ENCODE peak calls at places on chromosomes 5 and 9, in six cellular contexts. C is kidney, I is cardiac muscle cell, N is Calu3, S is HFFc6, R is AG10803. V is an unnamed sample.

GRCh38 chr5:88489433-88489832 is 220.8 kb upstream of the TMEM161B start:
- DNase-seq in R (no peak), I (no peak), S (no peak), C (no peak), N (no peak), V (no peak)

GRCh38 chr9:134230092-134230941 is 66.0 kb upstream of the RNU6ATAC start:
- DNase-seq in C (peak), R (no peak), I (no peak), N (no peak), S (no peak), V (no peak)

GRCh38 chr5:33713087-33713486 is 178.7 kb downstream of the ADAMTS12 start:
- DNase-seq in I (no peak), R (no peak), S (no peak), N (no peak), C (no peak), V (no peak)

GRCh38 chr5:173032730-173033129 is 23.4 kb upstream of the CREBRF start:
- DNase-seq in S (no peak), I (no peak), C (no peak), R (no peak), N (no peak), V (no peak)

GRCh38 chr5:119082691-119083090 is 11.8 kb downstream of the DMXL1 start:
- DNase-seq in S (no peak), N (no peak), C (no peak), R (no peak), I (no peak), V (no peak)

GRCh38 chr5:50854082-50854481 is 187.6 kb downstream of the PARP8 start:
- DNase-seq in C (no peak), S (no peak), N (no peak), R (no peak), I (no peak), V (no peak)

GRCh38 chr5:150497989-150498317 is 10.0 kb upstream of the NDST1 start:
- DNase-seq in I (no peak), C (no peak), S (no peak), R (no peak), N (no peak), V (no peak)

GRCh38 chr5:53874409-53874808 is 314.0 kb downstream of the NDUFS4 start:
- DNase-seq in S (no peak), R (peak), N (peak), I (no peak), C (no peak), V (no peak)

GRCh38 chr5:157130933-157131332 is 11.7 kb downstream of the MED7 start:
- DNase-seq in R (no peak), S (no peak), C (no peak), I (peak), N (peak), V (no peak)

GRCh38 chr5:115602585-115603125 is 376 bp upstream of the TICAM2 start:
- DNase-seq in I (no peak), C (no peak), N (no peak), S (no peak), R (no peak), V (no peak)

GRCh38 chr5:154368041-154368800 is 77.6 kb upstream of the SAP30L start:
- DNase-seq in C (no peak), I (peak), S (peak), R (peak), N (peak), V (peak)

GRCh38 chr9:95874303-95874988 is 1.0 kb upstream of the ERCC6L2 start:
- DNase-seq in S (peak), R (peak), C (no peak), I (no peak), N (no peak), V (no peak)

GRCh38 chr9:15155826-15156225 is 151.2 kb downstream of the TTC39B start:
- DNase-seq in I (no peak), N (no peak), R (peak), S (no peak), C (no peak), V (no peak)

GRCh38 chr5:156879665-156880285 is 29.7 kb downstream of the PPP1R2B start:
- DNase-seq in I (no peak), C (no peak), R (no peak), N (no peak), S (no peak), V (no peak)

GRCh38 chr5:150605546-150605945 is 34.9 kb upstream of the SYNPO start:
- DNase-seq in C (peak), I (no peak), S (no peak), N (no peak), R (no peak), V (no peak)

GRCh38 chr5:81522571-81522970 is 128.6 kb upstream of the ACOT12 start:
- DNase-seq in C (no peak), R (no peak), S (no peak), N (no peak), I (peak), V (no peak)

GRCh38 chr5:141496038-141496437 is 7.2 kb downstream of the PCDHGC5 start:
- DNase-seq in N (no peak), I (no peak), S (no peak), C (no peak), R (no peak), V (no peak)

GRCh38 chr9:27675354-27675753 is 102.1 kb upstream of the C9orf72 start:
- DNase-seq in S (no peak), N (no peak), I (no peak), C (no peak), R (no peak), V (no peak)

GRCh38 chr9:27673626-27674025 is 100.3 kb upstream of the C9orf72 start:
- DNase-seq in N (no peak), S (no peak), I (no peak), R (no peak), C (no peak), V (no peak)

GRCh38 chr9:27671591-27671990 is 98.3 kb upstream of the C9orf72 start:
- DNase-seq in I (no peak), N (no peak), S (no peak), R (no peak), C (no peak), V (no peak)

GRCh38 chr9:27676827-27677226 is 103.5 kb upstream of the C9orf72 start:
- DNase-seq in S (no peak), C (no peak), N (no peak), R (no peak), I (no peak), V (no peak)

DNA sequence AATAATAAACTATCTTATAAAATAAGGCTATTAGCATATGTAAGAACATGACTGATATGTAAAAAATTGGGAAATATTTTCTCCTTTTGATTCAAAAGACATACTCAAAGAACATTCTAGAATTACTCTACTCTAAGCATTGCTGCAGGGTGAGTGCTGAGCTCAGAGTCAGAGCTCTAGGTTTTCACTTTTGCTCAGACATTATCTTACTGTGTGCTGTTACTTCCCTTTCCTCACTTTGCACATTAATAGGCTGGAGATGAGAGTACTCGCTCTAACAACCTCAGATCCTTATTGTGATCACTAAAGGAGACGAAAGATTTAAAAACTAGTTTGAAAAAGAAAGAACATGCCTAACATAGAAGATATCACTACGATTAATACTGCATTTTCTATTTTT is 99.4 kb upstream of the C9orf72 start:
- DNase-seq in C (no peak), R (no peak), I (no peak), N (no peak), S (no peak), V (no peak)
- TF ChIP-seq CTCF in C (no peak), R (no peak), I (no peak), N (no peak), S (no peak), V (no peak)

DNA sequence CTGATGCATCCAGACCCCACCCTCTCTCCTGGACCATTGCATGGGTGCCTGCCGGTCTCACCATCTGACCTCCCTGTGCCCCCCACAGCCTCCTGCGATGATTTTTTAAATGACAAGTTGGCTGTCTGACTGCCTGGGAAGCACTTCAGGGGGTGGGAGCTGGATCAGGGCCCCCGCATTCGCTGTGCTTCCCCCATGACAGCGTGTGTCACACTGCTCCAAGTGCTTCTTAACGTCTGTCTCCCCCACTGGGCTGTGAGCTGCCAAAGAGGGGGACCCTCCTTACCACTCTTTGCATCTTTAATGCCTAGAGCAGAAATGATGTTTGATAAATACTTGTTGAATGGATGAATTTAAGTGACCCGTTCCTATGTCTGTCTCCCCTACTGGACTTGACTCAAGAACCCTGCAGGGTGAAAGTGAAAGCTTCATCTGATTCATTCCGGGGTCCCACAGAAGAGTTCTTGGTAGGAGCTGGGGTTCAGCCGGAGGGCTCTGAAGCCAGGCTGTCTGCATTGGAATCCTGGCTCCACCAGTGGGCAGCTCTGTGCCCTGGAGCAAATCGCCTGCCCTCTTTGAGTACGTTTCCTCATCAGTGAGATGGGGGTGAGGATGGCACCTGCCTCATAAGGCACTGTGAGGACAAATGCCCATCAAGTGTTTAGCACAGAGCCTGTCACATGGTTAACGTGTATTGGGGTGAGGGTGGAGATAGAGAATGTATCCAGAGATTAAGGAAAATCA is 7.6 kb upstream of the EGR1 start:
- DNase-seq in C (no peak), N (no peak), S (no peak), R (no peak), I (no peak), V (no peak)
- TF ChIP-seq CTCF in C (no peak), N (no peak), S (no peak), R (no peak), I (peak), V (no peak)

GRCh38 chr5:116756531-116756930 is 181.9 kb upstream of the SEMA6A start:
- DNase-seq in R (no peak), N (no peak), S (no peak), C (no peak), I (no peak), V (no peak)
- TF ChIP-seq CTCF in R (no peak), N (no peak), S (no peak), C (no peak), I (peak), V (no peak)

DNA sequence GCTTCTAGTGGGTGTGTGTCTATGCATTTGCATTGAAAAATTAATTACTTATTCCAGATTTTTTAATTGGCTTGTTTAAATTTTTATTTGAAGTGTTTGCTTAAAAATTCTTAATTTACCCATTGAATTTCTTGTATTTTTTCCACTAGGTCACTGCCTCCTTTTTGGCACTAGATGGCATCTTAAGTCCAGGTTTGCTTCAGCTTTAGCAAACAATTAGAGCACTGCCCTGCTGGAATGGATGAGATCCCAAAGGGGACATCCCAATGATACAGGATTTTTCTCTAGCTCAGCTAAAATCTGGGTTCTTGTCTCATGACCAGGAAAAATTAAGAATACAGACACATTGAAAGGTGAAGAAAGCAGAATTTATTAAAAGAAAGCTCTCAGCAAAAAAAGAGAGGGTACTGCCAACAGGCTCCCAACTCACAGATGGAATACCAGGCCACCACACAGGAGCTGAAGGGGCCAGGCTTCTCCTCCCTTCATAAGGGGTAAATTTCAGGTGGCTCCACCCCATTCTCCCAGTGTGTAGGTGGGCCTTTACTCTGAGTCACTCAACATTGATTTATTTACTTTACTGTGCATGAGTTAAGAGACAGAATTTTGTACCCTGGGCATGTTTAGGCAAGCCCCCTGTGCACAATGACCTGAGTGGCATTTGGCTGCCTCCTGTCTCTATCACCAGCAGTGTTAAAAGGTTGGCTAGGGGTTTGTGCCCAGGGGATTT is 532.4 kb downstream of the ANXA1 start:
- DNase-seq in I (peak), C (no peak), N (peak), S (peak), R (peak), V (peak)
- TF ChIP-seq CTCF in I (peak), C (no peak), N (peak), S (peak), R (peak), V (peak)

GRCh38 chr9:129481824-129482511 is 138.9 kb downstream of the C9orf50 start:
- DNase-seq in S (no peak), R (peak), I (no peak), N (no peak), C (peak), V (no peak)
- TF ChIP-seq CTCF in S (peak), R (peak), I (peak), N (no peak), C (no peak), V (peak)

GRCh38 chr9:121943463-121943862 is 149.6 kb downstream of the TTLL11 start:
- DNase-seq in C (no peak), R (no peak), N (no peak), I (no peak), S (no peak), V (no peak)
- TF ChIP-seq CTCF in C (no peak), R (no peak), N (no peak), I (no peak), S (no peak), V (no peak)

GRCh38 chr5:107635276-107635675 is 35.5 kb downstream of the EFNA5 start:
- DNase-seq in N (no peak), R (no peak), S (no peak), I (no peak), C (no peak), V (no peak)
- TF ChIP-seq CTCF in N (no peak), R (no peak), S (no peak), I (no peak), C (no peak), V (no peak)

GRCh38 chr9:20407013-20407412 is 215.3 kb downstream of the MLLT3 start:
- DNase-seq in S (no peak), R (no peak), C (no peak), N (no peak), I (no peak), V (no peak)

GRCh38 chr9:20408513-20408912 is 213.8 kb downstream of the MLLT3 start:
- DNase-seq in S (no peak), I (no peak), N (no peak), R (no peak), C (no peak), V (no peak)

GRCh38 chr9:20406344-20406743 is 216.0 kb downstream of the MLLT3 start:
- DNase-seq in S (no peak), C (no peak), I (no peak), N (no peak), R (no peak), V (no peak)

GRCh38 chr9:20405086-20405485 is 217.2 kb downstream of the MLLT3 start:
- DNase-seq in S (no peak), N (no peak), R (peak), I (no peak), C (no peak), V (no peak)

GRCh38 chr9:20409321-20410092 is 212.8 kb downstream of the MLLT3 start:
- DNase-seq in R (no peak), N (no peak), I (no peak), S (no peak), C (no peak), V (no peak)
- TF ChIP-seq CTCF in R (no peak), N (no peak), I (no peak), S (no peak), C (no peak), V (no peak)